ENCODE peak calls at places on chromosomes 5 and 9, in six cellular contexts. J, Z, M, N, S and V are unnamed samples.

GRCh38 chr5:95918421-95919006 is 43.1 kb downstream of the ELL2 start:
- DNase-seq in Z (no peak), N (no peak), S (no peak), J (no peak), M (no peak), V (no peak)

GRCh38 chr9:22158983-22159382 is 149.9 kb upstream of the CDKN2B start:
- DNase-seq in J (peak), Z (peak), N (peak), M (peak), S (peak), V (no peak)

GRCh38 chr9:103625161-103625804 is 468.8 kb upstream of the SMC2 start:
- DNase-seq in Z (no peak), J (no peak), S (no peak), M (no peak), N (no peak), V (no peak)

GRCh38 chr5:75277463-75277862 is 40.8 kb upstream of the ANKRD31 start:
- DNase-seq in J (peak), N (no peak), Z (no peak), M (no peak), S (no peak), V (no peak)

GRCh38 chr5:139443766-139444473 is 4.6 kb upstream of the DNAJC18 start:
- DNase-seq in M (no peak), J (peak), N (no peak), S (peak), Z (peak), V (no peak)

GRCh38 chr5:72151169-72151568 is 43.9 kb downstream of the MAP1B start:
- DNase-seq in Z (no peak), J (no peak), N (no peak), M (no peak), S (no peak), V (no peak)

GRCh38 chr5:55154893-55155292 is 5.1 kb upstream of the GPX8 start:
- DNase-seq in M (no peak), S (no peak), N (no peak), Z (peak), J (peak), V (no peak)

GRCh38 chr9:81489048-81489447 is 200.3 kb downstream of the TLE1 start:
- DNase-seq in J (no peak), M (no peak), N (no peak), Z (peak), S (no peak), V (no peak)

GRCh38 chr9:77023726-77024125 is 4.3 kb downstream of the FOXB2 start:
- DNase-seq in N (no peak), J (no peak), S (no peak), Z (no peak), M (no peak), V (no peak)

GRCh38 chr5:72267685-72268084 is 52.4 kb downstream of the MRPS27 start:
- DNase-seq in Z (no peak), N (no peak), M (no peak), J (no peak), S (no peak), V (no peak)

GRCh38 chr5:75044406-75044805 is 8.0 kb downstream of the GCNT4 start:
- DNase-seq in J (no peak), S (no peak), M (no peak), N (no peak), Z (no peak), V (peak)

GRCh38 chr9:76400534-76401096 is 6.4 kb upstream of the RFK start:
- DNase-seq in M (no peak), J (peak), Z (no peak), S (no peak), N (no peak), V (no peak)

GRCh38 chr5:1748845-1749244 is 50.8 kb downstream of the MRPL36 start:
- DNase-seq in J (no peak), N (no peak), Z (no peak), S (peak), M (no peak), V (peak)

GRCh38 chr5:1494780-1495524 is 28.8 kb downstream of the LPCAT1 start:
- DNase-seq in M (no peak), N (no peak), J (no peak), S (no peak), Z (no peak), V (peak)

GRCh38 chr5:107672212-107673105 is 1.7 kb upstream of the EFNA5 start:
- DNase-seq in Z (peak), N (peak), J (peak), M (peak), S (peak), V (peak)

GRCh38 chr5:164578401-164578800 is 1073.0 kb downstream of the MAT2B start:
- DNase-seq in J (no peak), M (no peak), N (no peak), S (no peak), Z (no peak), V (no peak)

GRCh38 chr9:110332766-110333165 is 4.9 kb downstream of the TXNDC8 start:
- DNase-seq in M (no peak), Z (no peak), S (no peak), N (no peak), J (peak), V (no peak)

GRCh38 chr9:124214596-124215550 is 42.9 kb upstream of the NEK6 start:
- DNase-seq in S (peak), J (no peak), M (no peak), N (no peak), Z (no peak), V (peak)

DNA sequence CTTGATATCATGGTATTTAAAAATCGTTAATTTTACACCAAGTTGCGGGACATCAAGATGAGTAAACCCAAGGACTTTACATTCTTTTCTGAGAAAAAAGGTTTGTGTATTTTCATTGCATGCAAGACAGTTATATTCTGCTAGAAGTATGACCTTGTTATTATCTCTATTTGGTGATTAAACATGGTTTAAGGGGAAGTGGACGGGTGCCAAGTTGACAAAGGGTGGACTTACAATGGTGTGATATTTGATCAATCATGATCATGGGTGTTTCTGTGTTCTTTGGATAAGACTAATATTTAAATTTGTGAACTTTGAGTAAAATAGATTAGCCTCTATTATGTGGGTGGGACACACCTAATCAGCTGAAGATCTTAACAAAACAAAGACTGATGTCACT is 783.0 kb downstream of the CDH12 start:
- DNase-seq in N (no peak), Z (no peak), M (no peak), S (no peak), J (no peak), V (no peak)
- H3K27ac ChIP-seq in N (no peak), Z (no peak), M (no peak), S (no peak), J (no peak), V (no peak)

DNA sequence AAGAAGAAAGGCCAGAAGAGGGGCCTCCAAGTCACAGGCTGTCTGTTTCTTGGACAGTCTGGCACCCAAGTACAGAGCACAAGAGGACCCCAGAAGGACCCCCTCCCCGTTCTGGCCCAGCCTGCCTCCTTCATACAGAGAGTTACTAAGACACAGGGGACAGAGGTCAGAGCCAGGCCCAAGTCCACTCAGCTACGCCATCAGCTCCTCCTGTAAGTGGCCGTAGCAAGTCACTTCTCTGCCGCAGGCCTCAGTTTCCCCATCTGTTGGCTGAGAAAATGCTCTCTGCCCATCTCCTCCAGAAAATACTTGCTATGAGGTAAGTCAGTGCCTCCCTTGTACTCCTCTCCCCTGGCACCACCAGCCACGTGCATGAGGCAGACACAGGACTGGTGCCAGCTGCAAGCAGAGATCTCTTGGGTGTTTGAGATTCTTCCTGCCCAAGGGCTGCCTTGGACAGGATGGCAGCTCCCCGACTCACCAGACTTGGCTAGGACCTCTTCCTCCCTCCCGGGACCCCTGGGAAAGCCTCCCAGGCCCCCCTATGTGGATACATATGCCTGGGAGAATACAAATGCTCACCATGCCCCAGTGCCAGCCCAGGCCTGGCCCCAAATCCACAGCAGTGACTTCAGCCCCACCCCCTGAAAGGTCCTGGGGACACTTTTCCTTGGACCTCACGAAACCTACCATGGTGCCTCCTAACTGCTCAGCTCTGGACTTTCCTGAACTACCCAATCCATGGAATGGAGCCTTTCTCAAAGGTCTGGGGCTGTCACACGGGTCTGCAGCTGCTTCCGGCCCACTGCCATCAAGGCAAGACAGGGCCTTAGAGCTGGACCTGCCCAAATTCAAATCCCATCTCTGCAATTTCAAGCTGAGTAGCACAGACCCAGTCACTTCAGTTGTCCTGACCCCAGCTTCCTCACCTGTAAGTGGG is 5.1 kb downstream of the EEIG1 start:
- DNase-seq in Z (no peak), S (no peak), M (peak), N (no peak), J (no peak), V (no peak)
- H3K27ac ChIP-seq in Z (no peak), S (peak), M (peak), N (peak), J (peak), V (no peak)

DNA sequence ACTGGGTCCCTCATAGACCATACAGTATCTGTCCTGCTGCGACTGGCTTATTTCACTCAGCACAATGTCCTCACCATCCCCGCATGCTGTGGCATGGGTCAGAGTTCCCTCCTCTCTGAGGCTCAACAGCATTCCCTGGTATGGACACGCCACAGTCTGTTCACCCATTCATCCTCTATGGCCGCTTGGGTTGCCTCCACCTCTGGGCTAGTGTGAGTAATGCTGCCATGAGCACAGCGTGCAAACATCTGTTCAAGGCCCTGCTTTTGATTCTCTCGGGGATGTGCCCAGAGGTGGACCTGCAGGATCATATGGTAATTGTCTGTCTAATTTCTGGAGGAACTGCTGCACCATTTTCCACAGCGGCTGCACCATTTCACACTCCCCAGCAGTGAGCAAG is 5.5 kb upstream of the FBP2 start:
- DNase-seq in M (no peak), S (peak), N (no peak), Z (no peak), J (no peak), V (no peak)
- H3K27ac ChIP-seq in M (no peak), S (no peak), N (no peak), Z (no peak), J (no peak), V (no peak)

GRCh38 chr5:153797484-153797883 is 241.2 kb downstream of the FAM114A2 start:
- DNase-seq in S (no peak), Z (no peak), N (no peak), M (no peak), J (no peak), V (no peak)
- H3K27ac ChIP-seq in S (no peak), Z (no peak), N (no peak), M (no peak), J (no peak), V (no peak)